ENCODE peak calls at places on chromosomes 16 and 17, in eight cellular contexts. D is AG04450, J is lower lobe of right lung, I is tibial nerve, H is ascending aorta, B is uterus, R is ovary, X is Panc1. W is an unnamed sample.

GRCh38 chr17:22512997-22513538 is 820.7 kb downstream of the KCNJ18 start:
- DNase-seq in J (no peak), R (no peak), I (no peak), D (no peak), H (no peak), B (no peak), X (no peak), W (no peak)

GRCh38 chr16:81997738-81998137 is 13.5 kb downstream of the SDR42E1 start:
- DNase-seq in J (no peak), H (no peak), R (no peak), I (no peak), X (no peak), D (peak), B (no peak), W (no peak)

GRCh38 chr16:47644166-47644565 is 183.0 kb downstream of the PHKB start:
- DNase-seq in R (no peak), J (no peak), D (peak), I (no peak), X (no peak), B (no peak), H (peak), W (no peak)

GRCh38 chr16:87784812-87785211 is 19.0 kb upstream of the KLHDC4 start:
- DNase-seq in B (no peak), R (no peak), D (no peak), J (no peak), X (no peak), H (no peak), I (no peak), W (no peak)

GRCh38 chr16:55700961-55701360 is 45.2 kb downstream of the SLC6A2 start:
- DNase-seq in X (no peak), B (no peak), I (no peak), R (no peak), H (no peak), J (no peak), D (no peak), W (no peak)

GRCh38 chr17:57935833-57936807 is 19.1 kb downstream of the CUEDC1 start:
- DNase-seq in B (peak), H (peak), R (peak), J (no peak), D (no peak), I (no peak), X (no peak), W (peak)

GRCh38 chr16:54928016-54928356 is 2.7 kb upstream of the IRX5 start:
- DNase-seq in R (no peak), B (no peak), I (no peak), X (no peak), D (no peak), J (no peak), H (no peak), W (no peak)

GRCh38 chr16:4381072-4381934 is 9.7 kb downstream of the VASN start:
- DNase-seq in H (peak), I (no peak), X (no peak), B (no peak), J (no peak), R (no peak), D (no peak), W (peak)

GRCh38 chr17:62656446-62656845 is 29.0 kb downstream of the MRC2 start:
- DNase-seq in H (no peak), D (no peak), X (no peak), I (no peak), R (no peak), B (no peak), J (peak), W (no peak)

GRCh38 chr17:31550389-31551056 is 159.0 kb downstream of the RAB11FIP4 start:
- DNase-seq in D (no peak), I (no peak), R (no peak), H (no peak), X (peak), J (peak), B (no peak), W (no peak)

GRCh38 chr16:81779540-81780320 is 639 bp downstream of the PLCG2 start:
- DNase-seq in J (peak), I (no peak), D (no peak), X (no peak), H (no peak), B (no peak), R (no peak), W (no peak)

GRCh38 chr16:1538804-1539520 is 5.5 kb downstream of the TMEM204 start:
- DNase-seq in R (no peak), I (no peak), J (no peak), H (no peak), B (no peak), X (no peak), D (no peak), W (no peak)

GRCh38 chr16:89455692-89456091 is 34.7 kb downstream of the ANKRD11 start:
- DNase-seq in I (no peak), D (no peak), R (no peak), H (no peak), X (no peak), B (no peak), J (no peak), W (no peak)

GRCh38 chr16:3143598-3144330 is 8.9 kb downstream of the ZNF213 start:
- DNase-seq in B (no peak), J (peak), I (no peak), D (no peak), R (no peak), H (no peak), X (no peak), W (no peak)

GRCh38 chr17:82246040-82246364 is 17.2 kb downstream of the SLC16A3 start:
- DNase-seq in D (no peak), H (no peak), X (no peak), J (no peak), I (no peak), R (no peak), B (no peak), W (no peak)

GRCh38 chr16:19735074-19735867 is 17.2 kb downstream of the IQCK start:
- DNase-seq in J (no peak), I (no peak), B (no peak), X (no peak), H (peak), R (no peak), D (no peak), W (no peak)

GRCh38 chr16:720990-721764 is at the start of gene ANTKMT:
- DNase-seq in I (peak), B (peak), H (peak), R (peak), X (no peak), D (no peak), J (peak), W (peak)

GRCh38 chr16:1181715-1182671 is 29.1 kb downstream of the CACNA1H start:
- DNase-seq in D (peak), H (peak), J (peak), R (peak), I (no peak), B (peak), X (no peak), W (no peak)

GRCh38 chr16:19105891-19106624 is 7.7 kb upstream of the ITPRIPL2 start:
- DNase-seq in H (no peak), J (no peak), I (no peak), R (no peak), X (no peak), D (no peak), B (no peak), W (no peak)

GRCh38 chr17:28862497-28862896 is 7.7 kb downstream of the ERAL1 start:
- DNase-seq in D (no peak), B (no peak), I (no peak), H (no peak), X (no peak), R (no peak), J (no peak), W (no peak)

GRCh38 chr17:28861393-28862203 is 6.8 kb downstream of the ERAL1 start:
- DNase-seq in R (no peak), H (no peak), J (no peak), X (no peak), D (no peak), B (no peak), I (no peak), W (no peak)

GRCh38 chr17:28864991-28865849 is 10.4 kb downstream of the ERAL1 start:
- DNase-seq in I (no peak), H (no peak), R (no peak), J (no peak), X (no peak), D (no peak), B (no peak), W (no peak)

GRCh38 chr17:28867276-28867675 is 12.5 kb downstream of the ERAL1 start:
- DNase-seq in H (no peak), D (no peak), I (no peak), B (no peak), X (no peak), R (no peak), J (no peak), W (no peak)

GRCh38 chr17:28865946-28866752 is 11.3 kb downstream of the ERAL1 start:
- DNase-seq in J (no peak), X (no peak), I (no peak), B (no peak), R (no peak), D (no peak), H (no peak), W (no peak)
- H3K27ac ChIP-seq in J (no peak), X (no peak), I (no peak), B (no peak), R (no peak), D (no peak), H (no peak), W (no peak)

GRCh38 chr16:70572050-70572925 is 48.7 kb downstream of the SF3B3 start:
- DNase-seq in B (no peak), R (no peak), D (no peak), J (no peak), H (peak), I (no peak), X (no peak), W (no peak)
- H3K27ac ChIP-seq in B (peak), R (no peak), D (peak), J (peak), H (peak), I (peak), X (peak), W (no peak)

GRCh38 chr16:23081675-23082119 is 67.6 kb downstream of the USP31 start:
- DNase-seq in H (no peak), R (no peak), X (no peak), D (no peak), I (no peak), B (no peak), J (no peak), W (no peak)
- H3K27ac ChIP-seq in H (no peak), R (no peak), X (no peak), D (no peak), I (no peak), B (peak), J (no peak), W (no peak)

GRCh38 chr16:70750893-70751467 is 50.0 kb downstream of the VAC14 start:
- DNase-seq in R (peak), D (peak), B (peak), H (peak), J (peak), I (peak), X (no peak), W (no peak)
- H3K27ac ChIP-seq in R (peak), D (peak), B (peak), H (peak), J (peak), I (peak), X (peak), W (peak)

GRCh38 chr17:4175921-4176802 is 33.2 kb downstream of the CYB5D2 start:
- DNase-seq in X (no peak), D (no peak), I (no peak), H (no peak), B (no peak), J (no peak), R (no peak), W (no peak)
- H3K27ac ChIP-seq in X (no peak), D (peak), I (no peak), H (no peak), B (no peak), J (peak), R (no peak), W (no peak)